ENCODE peak calls at places on chromosome X, in nine cellular contexts. One of them, this sample, is unnamed.

GRCh38 chrX:17844236-17844635 is 16.9 kb downstream of the RAI2 start:
- DNase-seq in activated gamma-delta T cell treated with Interleukin-2 at 50 U/mL for 16 hours: no peak
- DNase-seq in foreskin fibroblast: no peak
- DNase-seq in LoVo: no peak
- DNase-seq in HT1080: no peak
- DNase-seq in RCC 7860: no peak
- DNase-seq in left colon: no peak
- DNase-seq in IMR-90: no peak
- DNase-seq in colonic mucosa: no peak
- DNase-seq in this sample: no peak

GRCh38 chrX:11146411-11146810 is 35.3 kb downstream of the HCCS start:
- DNase-seq in foreskin fibroblast: no peak
- DNase-seq in IMR-90: no peak
- DNase-seq in LoVo: no peak
- DNase-seq in left colon: no peak
- DNase-seq in RCC 7860: no peak
- DNase-seq in activated gamma-delta T cell treated with Interleukin-2 at 50 U/mL for 16 hours: no peak
- DNase-seq in HT1080: no peak
- DNase-seq in colonic mucosa: no peak
- DNase-seq in this sample: no peak

GRCh38 chrX:21711848-21712197 is 46.1 kb downstream of the SMPX start:
- DNase-seq in foreskin fibroblast: no peak
- DNase-seq in left colon: no peak
- DNase-seq in LoVo: no peak
- DNase-seq in colonic mucosa: no peak
- DNase-seq in RCC 7860: no peak
- DNase-seq in HT1080: no peak
- DNase-seq in IMR-90: no peak
- DNase-seq in activated gamma-delta T cell treated with Interleukin-2 at 50 U/mL for 16 hours: no peak
- DNase-seq in this sample: peak; percentile 8

GRCh38 chrX:56790778-56791177 is 61.7 kb downstream of the NBDY start:
- DNase-seq in RCC 7860: no peak
- DNase-seq in colonic mucosa: peak; percentile 12
- DNase-seq in LoVo: no peak
- DNase-seq in left colon: no peak
- DNase-seq in activated gamma-delta T cell treated with Interleukin-2 at 50 U/mL for 16 hours: no peak
- DNase-seq in HT1080: no peak
- DNase-seq in foreskin fibroblast: no peak
- DNase-seq in IMR-90: no peak
- DNase-seq in this sample: no peak

GRCh38 chrX:96182366-96182765 is 502.3 kb upstream of the DIAPH2 start:
- DNase-seq in colonic mucosa: peak; percentile 19
- DNase-seq in IMR-90: peak; percentile 15
- DNase-seq in activated gamma-delta T cell treated with Interleukin-2 at 50 U/mL for 16 hours: no peak
- DNase-seq in foreskin fibroblast: no peak
- DNase-seq in LoVo: no peak
- DNase-seq in left colon: peak; percentile 39
- DNase-seq in HT1080: peak; percentile 24
- DNase-seq in RCC 7860: no peak
- DNase-seq in this sample: peak; percentile 26

GRCh38 chrX:112313201-112313600 is 230.6 kb upstream of the TRPC5 start:
- DNase-seq in activated gamma-delta T cell treated with Interleukin-2 at 50 U/mL for 16 hours: no peak
- DNase-seq in colonic mucosa: no peak
- DNase-seq in HT1080: no peak
- DNase-seq in IMR-90: no peak
- DNase-seq in RCC 7860: no peak
- DNase-seq in left colon: no peak
- DNase-seq in foreskin fibroblast: no peak
- DNase-seq in LoVo: no peak
- DNase-seq in this sample: no peak

GRCh38 chrX:103431316-103431715 is 55.0 kb downstream of the BEX3 start:
- DNase-seq in left colon: peak; percentile 18
- DNase-seq in colonic mucosa: peak; percentile 23
- DNase-seq in activated gamma-delta T cell treated with Interleukin-2 at 50 U/mL for 16 hours: no peak
- DNase-seq in foreskin fibroblast: peak; percentile 31
- DNase-seq in IMR-90: peak; percentile 61
- DNase-seq in LoVo: peak; percentile 19
- DNase-seq in HT1080: peak; percentile 53
- DNase-seq in RCC 7860: no peak
- DNase-seq in this sample: peak; percentile 44

GRCh38 chrX:17967888-17968287 is 106.8 kb upstream of the RAI2 start:
- DNase-seq in foreskin fibroblast: no peak
- DNase-seq in LoVo: no peak
- DNase-seq in HT1080: no peak
- DNase-seq in colonic mucosa: no peak
- DNase-seq in left colon: no peak
- DNase-seq in activated gamma-delta T cell treated with Interleukin-2 at 50 U/mL for 16 hours: no peak
- DNase-seq in IMR-90: no peak
- DNase-seq in RCC 7860: no peak
- DNase-seq in this sample: no peak

GRCh38 chrX:14022019-14022418 is 7.7 kb downstream of the GEMIN8 start:
- DNase-seq in activated gamma-delta T cell treated with Interleukin-2 at 50 U/mL for 16 hours: no peak
- DNase-seq in LoVo: no peak
- DNase-seq in left colon: no peak
- DNase-seq in colonic mucosa: no peak
- DNase-seq in IMR-90: no peak
- DNase-seq in HT1080: no peak
- DNase-seq in RCC 7860: no peak
- DNase-seq in foreskin fibroblast: no peak
- DNase-seq in this sample: no peak

GRCh38 chrX:24479924-24480722 is 15.0 kb downstream of the PDK3 start:
- DNase-seq in IMR-90: peak; percentile 3
- DNase-seq in RCC 7860: peak; percentile 51
- DNase-seq in colonic mucosa: peak; percentile 67
- DNase-seq in LoVo: peak; percentile 50
- DNase-seq in activated gamma-delta T cell treated with Interleukin-2 at 50 U/mL for 16 hours: peak; percentile 69
- DNase-seq in left colon: peak; percentile 62
- DNase-seq in foreskin fibroblast: no peak
- DNase-seq in HT1080: peak; percentile 44
- DNase-seq in this sample: no peak

GRCh38 chrX:141924293-141924692 is 20.6 kb downstream of the MAGEC1 start:
- DNase-seq in foreskin fibroblast: no peak
- DNase-seq in IMR-90: peak; percentile 3
- DNase-seq in colonic mucosa: no peak
- DNase-seq in RCC 7860: no peak
- DNase-seq in HT1080: no peak
- DNase-seq in left colon: no peak
- DNase-seq in LoVo: no peak
- DNase-seq in activated gamma-delta T cell treated with Interleukin-2 at 50 U/mL for 16 hours: no peak
- DNase-seq in this sample: no peak

GRCh38 chrX:33840176-33840575 is 291.9 kb downstream of the FAM47A start:
- DNase-seq in IMR-90: no peak
- DNase-seq in RCC 7860: no peak
- DNase-seq in activated gamma-delta T cell treated with Interleukin-2 at 50 U/mL for 16 hours: no peak
- DNase-seq in HT1080: peak; percentile 23
- DNase-seq in foreskin fibroblast: no peak
- DNase-seq in left colon: no peak
- DNase-seq in colonic mucosa: no peak
- DNase-seq in LoVo: no peak
- DNase-seq in this sample: no peak

GRCh38 chrX:259692-260355 is 21.4 kb upstream of the PLCXD1 start:
- DNase-seq in activated gamma-delta T cell treated with Interleukin-2 at 50 U/mL for 16 hours: no peak
- DNase-seq in RCC 7860: no peak
- DNase-seq in foreskin fibroblast: no peak
- DNase-seq in IMR-90: no peak
- DNase-seq in HT1080: no peak
- DNase-seq in LoVo: no peak
- DNase-seq in left colon: peak; percentile 35
- DNase-seq in colonic mucosa: peak; percentile 26
- DNase-seq in this sample: no peak

GRCh38 chrX:13418126-13419091 is 98.6 kb upstream of the ATXN3L start:
- DNase-seq in left colon: no peak
- DNase-seq in HT1080: peak; percentile 54
- DNase-seq in foreskin fibroblast: peak; percentile 31
- DNase-seq in LoVo: no peak
- DNase-seq in colonic mucosa: no peak
- DNase-seq in IMR-90: peak; percentile 31
- DNase-seq in activated gamma-delta T cell treated with Interleukin-2 at 50 U/mL for 16 hours: no peak
- DNase-seq in RCC 7860: peak; percentile 76
- DNase-seq in this sample: peak; percentile 50

This sample was measured in GM23248.